ENCODE peak calls at places on chromosomes 16 and 17, in seven cellular contexts. X, J, G, K, L, S and Q are unnamed samples.

GRCh38 chr17:50036455-50037320 is 19.2 kb upstream of the ITGA3 start:
- DNase-seq in J (no peak), G (no peak), L (no peak), K (peak), S (no peak), X (no peak), Q (no peak)

GRCh38 chr17:43338886-43339516 is 59.8 kb upstream of the ARL4D start:
- DNase-seq in X (peak), L (no peak), K (peak), S (peak), J (peak), G (peak), Q (peak)

GRCh38 chr16:31568577-31569359 is 41.1 kb downstream of the AHSP start:
- DNase-seq in J (peak), K (peak), L (no peak), G (no peak), X (peak), S (no peak), Q (no peak)

GRCh38 chr16:2715519-2715918 is 4.5 kb downstream of the PRSS27 start:
- DNase-seq in G (peak), J (peak), K (peak), S (peak), X (peak), L (no peak), Q (peak)

GRCh38 chr16:52498640-52499039 is 48.3 kb downstream of the TOX3 start:
- DNase-seq in X (peak), S (no peak), J (no peak), K (no peak), L (no peak), G (no peak), Q (peak)

GRCh38 chr16:27366687-27367462 is 35.1 kb upstream of the IL21R start:
- DNase-seq in X (peak), G (no peak), S (no peak), J (peak), K (no peak), L (no peak), Q (peak)

GRCh38 chr17:73240561-73240960 is 21.1 kb downstream of the CPSF4L start:
- DNase-seq in S (no peak), J (no peak), G (no peak), X (no peak), L (no peak), K (no peak), Q (no peak)

GRCh38 chr17:33049781-33050414 is 58.3 kb downstream of the SPACA3 start:
- DNase-seq in K (no peak), S (no peak), L (no peak), X (peak), J (peak), G (no peak), Q (peak)

GRCh38 chr16:66275795-66276428 is 90.6 kb upstream of the CDH5 start:
- DNase-seq in G (no peak), J (peak), X (peak), L (no peak), K (no peak), S (no peak), Q (peak)

GRCh38 chr17:12549499-12549901 is 116.2 kb upstream of the MYOCD start:
- DNase-seq in J (peak), K (no peak), G (no peak), L (no peak), X (peak), S (no peak), Q (peak)

GRCh38 chr16:30725465-30725792 is 22.8 kb upstream of the PHKG2 start:
- DNase-seq in J (no peak), G (no peak), X (no peak), L (no peak), K (no peak), S (no peak), Q (no peak)

GRCh38 chr16:53960954-53961616 is 257.1 kb downstream of the FTO start:
- DNase-seq in X (no peak), L (no peak), K (no peak), J (no peak), S (no peak), G (no peak), Q (no peak)

GRCh38 chr16:963913-964695 is 6.7 kb downstream of the LMF1 start:
- DNase-seq in X (no peak), J (no peak), K (peak), S (peak), L (no peak), G (no peak), Q (no peak)

GRCh38 chr17:9240659-9241370 is 219.5 kb downstream of the NTN1 start:
- DNase-seq in K (no peak), G (no peak), X (peak), J (peak), L (no peak), S (peak), Q (peak)

GRCh38 chr16:54648575-54648974 is 282.1 kb upstream of the IRX5 start:
- DNase-seq in K (no peak), L (no peak), S (no peak), X (no peak), J (no peak), G (no peak), Q (no peak)

GRCh38 chr17:61416211-61416539 is 16.5 kb downstream of the TBX2 start:
- DNase-seq in K (no peak), X (no peak), J (no peak), S (no peak), L (no peak), G (no peak), Q (no peak)

GRCh38 chr17:40320771-40321501 is 12.0 kb downstream of the RARA start:
- DNase-seq in L (no peak), K (peak), S (peak), G (peak), J (peak), X (peak), Q (no peak)

GRCh38 chr17:15321556-15322250 is 19.7 kb downstream of the TEKT3 start:
- DNase-seq in J (no peak), G (no peak), K (no peak), S (no peak), L (no peak), X (no peak), Q (no peak)

GRCh38 chr17:31494259-31495048 is 103.0 kb downstream of the RAB11FIP4 start:
- DNase-seq in X (no peak), S (no peak), G (peak), L (no peak), J (no peak), K (no peak), Q (no peak)

GRCh38 chr16:85970016-85970711 is 71.2 kb downstream of the IRF8 start:
- DNase-seq in S (no peak), J (no peak), L (no peak), G (no peak), K (peak), X (no peak), Q (no peak)

GRCh38 chr16:11127610-11128195 is 128.3 kb downstream of the SOCS1 start:
- DNase-seq in L (no peak), J (no peak), X (no peak), S (peak), G (no peak), K (no peak), Q (no peak)

GRCh38 chr17:29615048-29615385 is 7.7 kb downstream of the CORO6 start:
- DNase-seq in S (no peak), X (no peak), J (no peak), L (no peak), K (peak), G (peak), Q (no peak)
- H3K4me3 ChIP-seq in S (no peak), X (no peak), J (peak), L (no peak), K (peak), G (peak), Q (no peak)

GRCh38 chr16:49377196-49377755 is 3.7 kb downstream of the C16orf78 start:
- DNase-seq in J (no peak), G (no peak), L (no peak), S (no peak), K (no peak), X (no peak), Q (no peak)

GRCh38 chr16:49378816-49379215 is 5.2 kb downstream of the C16orf78 start:
- DNase-seq in K (no peak), J (no peak), L (no peak), S (no peak), X (no peak), G (no peak), Q (no peak)

GRCh38 chr16:49378238-49378637 is 4.6 kb downstream of the C16orf78 start:
- DNase-seq in G (no peak), L (no peak), J (no peak), S (no peak), X (no peak), K (no peak), Q (no peak)

GRCh38 chr16:49382916-49383315 is 9.3 kb downstream of the C16orf78 start:
- DNase-seq in S (no peak), J (no peak), G (no peak), K (no peak), L (no peak), X (no peak), Q (peak)
- TF ChIP-seq CTCF in S (no peak), J (no peak), G (no peak), K (no peak), L (no peak), X (peak), Q (peak)

GRCh38 chr16:12904041-12904671 is 2.8 kb downstream of the SHISA9 start:
- DNase-seq in K (no peak), X (no peak), S (no peak), G (no peak), J (no peak), L (no peak), Q (no peak)

GRCh38 chr16:12902511-12903324 is 1.3 kb downstream of the SHISA9 start:
- DNase-seq in S (no peak), K (no peak), L (no peak), X (no peak), G (no peak), J (no peak), Q (no peak)

GRCh38 chr16:12901204-12901596 is 198 bp upstream of the SHISA9 start:
- DNase-seq in K (no peak), L (no peak), S (no peak), X (no peak), G (no peak), J (no peak), Q (no peak)

GRCh38 chr16:12901597-12902436 is at the start of gene SHISA9:
- DNase-seq in X (no peak), G (no peak), S (no peak), K (no peak), J (no peak), L (no peak), Q (no peak)

DNA sequence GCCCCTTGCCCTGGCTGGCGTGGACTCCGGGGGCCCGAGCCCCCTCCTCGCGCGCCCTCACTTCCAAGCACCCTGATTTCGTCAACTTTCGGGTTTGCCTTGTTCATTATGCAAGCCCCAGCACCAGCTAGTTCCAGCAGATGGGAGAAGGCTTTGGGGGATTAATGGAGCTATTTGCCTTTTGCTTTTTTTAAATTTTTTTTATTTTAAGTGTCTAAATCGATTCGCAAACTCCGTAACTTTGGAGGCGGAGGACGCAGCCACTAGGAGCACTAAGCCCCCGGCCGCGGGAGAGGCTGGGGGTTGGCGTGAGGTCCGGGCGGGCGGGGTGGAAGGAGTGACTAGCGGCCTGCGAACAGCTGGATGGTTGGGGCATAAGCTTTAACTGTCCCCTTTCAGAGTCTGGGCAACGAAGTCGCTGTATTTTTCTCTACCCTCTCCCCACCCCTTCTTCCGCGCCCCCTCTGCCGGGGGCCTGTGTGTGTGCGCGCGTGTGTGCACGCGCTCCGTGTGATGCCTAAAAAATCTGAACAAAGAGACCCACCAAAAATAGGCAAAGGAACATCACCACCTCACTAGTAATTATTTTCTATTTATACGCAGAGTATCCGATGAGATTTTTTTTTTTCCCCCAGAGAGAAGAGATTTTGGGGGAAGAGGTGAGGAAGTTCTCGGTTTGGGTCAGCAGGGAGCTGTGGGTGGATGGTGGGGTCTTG is 2.1 kb downstream of the SHISA9 start:
- DNase-seq in J (no peak), L (no peak), S (no peak), G (no peak), K (no peak), X (no peak), Q (no peak)
- H3K4me3 ChIP-seq in J (no peak), L (no peak), S (no peak), G (no peak), K (no peak), X (peak), Q (no peak)

GRCh38 chr16:67926181-67926742 is 5.4 kb downstream of the CTRL start:
- DNase-seq in X (no peak), S (no peak), L (no peak), J (no peak), K (peak), G (peak), Q (peak)
- TF ChIP-seq CTCF in X (no peak), S (no peak), L (no peak), J (no peak), K (no peak), G (no peak), Q (peak)

GRCh38 chr17:7021993-7022778 is 664 bp upstream of the BCL6B start:
- DNase-seq in S (peak), K (peak), L (no peak), J (peak), G (peak), X (peak), Q (peak)

GRCh38 chr17:7022791-7023571 is at the start of gene BCL6B:
- DNase-seq in G (no peak), S (no peak), J (no peak), L (no peak), X (no peak), K (peak), Q (no peak)

GRCh38 chr17:7019406-7019805 is 3.4 kb upstream of the BCL6B start:
- DNase-seq in K (no peak), S (no peak), X (no peak), L (no peak), G (no peak), J (no peak), Q (no peak)

GRCh38 chr17:7019839-7020519 is 2.9 kb upstream of the BCL6B start:
- DNase-seq in K (peak), J (peak), L (no peak), G (no peak), S (peak), X (peak), Q (peak)

DNA sequence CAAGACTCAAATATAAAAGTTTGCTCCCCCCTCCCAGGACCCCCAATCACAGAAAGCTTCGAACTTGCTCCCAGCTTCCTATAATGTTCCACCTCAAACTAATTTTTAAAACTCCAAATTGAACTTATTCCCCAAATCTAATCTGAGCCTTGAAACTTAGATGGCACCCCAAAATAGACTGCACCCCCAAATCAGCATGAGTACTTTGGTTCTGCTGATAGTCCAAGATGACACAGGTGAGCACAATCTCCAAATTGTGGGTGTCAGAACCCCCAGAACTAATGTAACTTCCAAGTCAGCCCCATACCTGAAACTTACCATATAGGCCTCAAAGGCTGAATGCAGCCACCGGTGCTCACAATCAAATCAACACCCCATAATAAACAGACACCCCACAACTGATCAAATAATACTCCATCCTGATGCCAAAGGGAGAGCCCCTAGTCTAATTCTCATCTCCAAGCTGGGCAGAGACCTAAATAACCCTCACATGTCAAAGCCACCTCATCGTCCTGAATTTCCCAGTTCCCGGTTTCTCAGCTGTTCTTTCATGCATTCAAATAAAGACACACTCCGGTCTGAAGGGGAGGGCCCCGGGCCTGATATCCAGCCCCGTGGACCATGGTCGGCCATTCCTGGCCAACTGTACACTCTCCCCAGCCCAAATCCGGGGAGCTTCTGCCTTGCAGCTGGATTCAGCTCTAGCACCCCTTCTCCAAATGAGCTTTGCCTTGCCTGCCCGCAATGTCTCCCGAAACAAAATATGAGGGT is 1.8 kb upstream of the BCL6B start:
- DNase-seq in G (no peak), J (no peak), K (no peak), S (no peak), X (no peak), L (no peak), Q (no peak)
- H3K4me3 ChIP-seq in G (no peak), J (no peak), K (peak), S (no peak), X (no peak), L (no peak), Q (no peak)

GRCh38 chr17:46195217-46195855 is 2.1 kb upstream of the KANSL1 start:
- DNase-seq in X (no peak), L (no peak), G (no peak), S (no peak), K (no peak), J (no peak), Q (no peak)

GRCh38 chr17:46193626-46194392 is 580 bp upstream of the KANSL1 start:
- DNase-seq in K (peak), G (peak), S (peak), X (peak), J (peak), L (peak), Q (peak)

GRCh38 chr17:46195939-46196338 is 2.7 kb upstream of the KANSL1 start:
- DNase-seq in G (no peak), S (no peak), J (peak), L (no peak), X (no peak), K (no peak), Q (no peak)

GRCh38 chr17:46193246-46193625 is at the start of gene KANSL1:
- DNase-seq in G (peak), L (peak), X (peak), J (peak), K (peak), S (peak), Q (peak)

GRCh38 chr17:46194393-46195216 is 1.4 kb upstream of the KANSL1 start:
- DNase-seq in L (no peak), J (peak), S (no peak), G (peak), K (no peak), X (peak), Q (peak)
- TF ChIP-seq CTCF in L (peak), J (peak), S (peak), G (peak), K (peak), X (peak), Q (peak)

GRCh38 chr16:88651989-88652762 is 1.3 kb upstream of the CYBA start:
- DNase-seq in X (no peak), L (no peak), S (no peak), K (peak), G (peak), J (no peak), Q (no peak)
- H3K4me3 ChIP-seq in X (no peak), L (no peak), S (no peak), K (no peak), G (no peak), J (no peak), Q (no peak)

DNA sequence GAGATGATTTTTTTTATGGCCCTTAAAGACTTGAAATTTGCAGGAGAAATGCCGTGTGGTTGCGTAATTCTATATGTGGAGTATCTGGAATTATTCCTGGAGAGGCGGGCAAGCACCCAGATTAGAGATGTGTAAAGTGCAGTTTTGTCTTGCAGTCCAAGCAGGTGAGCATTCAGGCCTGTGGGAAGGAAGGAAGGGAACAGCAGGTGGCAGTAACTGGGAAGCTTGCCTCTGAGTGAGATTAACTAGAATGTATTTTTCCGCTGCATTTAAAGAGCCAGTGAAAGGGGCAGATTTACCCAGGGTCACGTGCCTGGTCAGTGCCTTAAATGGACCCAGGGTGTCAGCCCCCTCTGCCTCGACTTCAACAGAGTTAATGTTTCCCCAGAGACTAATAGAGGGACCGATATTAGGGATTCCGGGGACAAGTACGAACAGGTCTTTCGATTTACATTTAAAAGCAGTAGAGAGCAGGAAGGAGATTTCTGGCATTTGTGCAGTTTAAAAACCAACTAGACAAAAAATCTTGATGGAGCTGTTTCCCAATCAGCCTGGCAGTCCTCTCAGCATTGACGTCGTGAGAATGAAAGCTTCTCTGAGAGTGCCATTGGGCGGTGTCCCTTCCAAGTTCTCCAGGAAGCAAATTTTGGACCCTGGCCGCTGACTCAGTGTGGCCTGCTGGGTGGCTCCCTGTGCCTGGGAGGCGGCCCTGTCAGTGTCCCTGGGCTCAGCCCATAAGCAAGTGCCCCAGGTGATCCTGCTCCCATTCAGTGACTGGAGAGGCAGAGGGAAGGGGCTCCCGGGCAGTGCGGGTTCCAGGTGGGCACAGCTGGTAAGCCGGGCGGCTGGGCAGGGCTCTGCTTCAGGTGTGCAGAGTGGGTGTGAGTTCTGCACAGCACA is 38.2 kb downstream of the KSR1 start:
- DNase-seq in J (peak), S (no peak), G (no peak), L (peak), K (peak), X (peak), Q (peak)
- TF ChIP-seq CTCF in J (peak), S (no peak), G (no peak), L (peak), K (peak), X (peak), Q (peak)